ENCODE peak calls at places on chromosomes 12 and 14, in four cellular contexts. O is GM23248, K is NT2/D1, A is astrocyte. U is an unnamed sample.

GRCh38 chr12:1767407-1768090 is 52.8 kb upstream of the LRTM2 start:
- DNase-seq in O (no peak), K (no peak), A (no peak), U (no peak)

GRCh38 chr12:89731064-89731463 is 22.4 kb upstream of the ATP2B1 start:
- DNase-seq in K (no peak), O (peak; percentile 67), A (no peak), U (no peak)

GRCh38 chr12:57147641-57147944 is 174 bp upstream of the LRP1-AS start:
- DNase-seq in K (no peak), O (peak; percentile 88), A (no peak), U (no peak)

GRCh38 chr12:85179680-85180300 is 100.2 kb upstream of the ALX1 start:
- DNase-seq in O (peak; percentile 7), K (no peak), A (peak; percentile 57), U (no peak)

GRCh38 chr14:21093769-21094681 is 4.4 kb downstream of the ZNF219 start:
- DNase-seq in A (no peak), O (no peak), K (peak; percentile 94), U (no peak)

GRCh38 chr14:85438001-85438400 is 91.9 kb upstream of the FLRT2 start:
- DNase-seq in K (no peak), A (no peak), O (no peak), U (no peak)

GRCh38 chr14:54782803-54783659 is 119.6 kb downstream of the GCH1 start:
- DNase-seq in O (no peak), A (no peak), K (no peak), U (peak; percentile 96)

GRCh38 chr12:46430340-46430948 is 57.9 kb upstream of the SLC38A2 start:
- DNase-seq in A (peak; percentile 88), O (peak; percentile 85), K (no peak), U (no peak)

GRCh38 chr12:57280234-57281062 is 29.5 kb upstream of the STAC3 start:
- DNase-seq in K (no peak), O (peak; percentile 96), A (peak; percentile 98), U (peak; percentile 87)

GRCh38 chr12:85363382-85364190 is 83.6 kb downstream of the ALX1 start:
- DNase-seq in A (peak; percentile 4), K (no peak), O (no peak), U (no peak)

GRCh38 chr14:31703056-31703455 is 141.9 kb downstream of the NUBPL start:
- DNase-seq in O (peak; percentile 2), K (no peak), A (no peak), U (no peak)

GRCh38 chr14:95948608-95949007 is 72.0 kb downstream of the TUNAR start:
- DNase-seq in A (no peak), K (peak; percentile 84), O (no peak), U (no peak)

GRCh38 chr12:25388216-25388615 is 137.5 kb upstream of the KRAS start:
- DNase-seq in A (peak; percentile 68), K (no peak), O (peak; percentile 21), U (no peak)

GRCh38 chr12:57624441-57625220 is 8.4 kb downstream of the B4GALNT1 start:
- DNase-seq in O (no peak), A (no peak), K (no peak), U (no peak)

GRCh38 chr14:36976571-36977023 is 195.8 kb downstream of the SLC25A21 start:
- DNase-seq in O (peak; percentile 75), K (no peak), A (peak; percentile 28), U (no peak)

GRCh38 chr14:37116933-37117844 is 55.2 kb downstream of the SLC25A21 start:
- DNase-seq in A (peak; percentile 67), O (peak; percentile 73), K (no peak), U (peak; percentile 57)

GRCh38 chr14:60956202-60956601 is 24.7 kb downstream of the TRMT5 start:
- DNase-seq in A (no peak), O (no peak), K (no peak), U (no peak)

GRCh38 chr12:6667559-6668210 is 4.8 kb upstream of the ING4 start:
- DNase-seq in A (no peak), K (no peak), O (peak; percentile 3), U (peak; percentile 52)

GRCh38 chr14:78297843-78298242 is 127.7 kb downstream of the NRXN3 start:
- DNase-seq in K (no peak), O (no peak), A (no peak), U (no peak)

GRCh38 chr12:51059086-51059485 is 11.0 kb downstream of the LETMD1 start:
- DNase-seq in O (no peak), K (no peak), A (no peak), U (peak; percentile 33)

GRCh38 chr12:94271351-94271750 is 123.0 kb downstream of the PLXNC1 start:
- DNase-seq in O (no peak), K (no peak), A (no peak), U (no peak)

GRCh38 chr12:93550748-93551611 is 21.5 kb upstream of the SOCS2 start:
- DNase-seq in A (peak; percentile 17), K (no peak), O (no peak), U (no peak)

GRCh38 chr14:50092006-50092555 is 24.3 kb downstream of the VCPKMT start:
- DNase-seq in K (no peak), O (no peak), A (no peak), U (no peak)

GRCh38 chr12:42444192-42444943 is 118.4 kb downstream of the PPHLN1 start:
- DNase-seq in A (no peak), K (no peak), O (no peak), U (no peak)

GRCh38 chr14:77052281-77053044 is 24.0 kb upstream of the IRF2BPL start:
- DNase-seq in K (no peak), A (no peak), O (peak; percentile 57), U (no peak)

GRCh38 chr12:75960086-75960910 is 71.3 kb downstream of the PHLDA1 start:
- DNase-seq in O (no peak), A (no peak), K (no peak), U (no peak)

GRCh38 chr12:45565590-45565989 is 163.9 kb upstream of the ARID2 start:
- DNase-seq in O (no peak), K (no peak), A (no peak), U (no peak)

GRCh38 chr14:100824156-100824555 is 1.8 kb upstream of the MEG3 start:
- DNase-seq in A (peak; percentile 54), K (no peak), O (no peak), U (no peak)

DNA sequence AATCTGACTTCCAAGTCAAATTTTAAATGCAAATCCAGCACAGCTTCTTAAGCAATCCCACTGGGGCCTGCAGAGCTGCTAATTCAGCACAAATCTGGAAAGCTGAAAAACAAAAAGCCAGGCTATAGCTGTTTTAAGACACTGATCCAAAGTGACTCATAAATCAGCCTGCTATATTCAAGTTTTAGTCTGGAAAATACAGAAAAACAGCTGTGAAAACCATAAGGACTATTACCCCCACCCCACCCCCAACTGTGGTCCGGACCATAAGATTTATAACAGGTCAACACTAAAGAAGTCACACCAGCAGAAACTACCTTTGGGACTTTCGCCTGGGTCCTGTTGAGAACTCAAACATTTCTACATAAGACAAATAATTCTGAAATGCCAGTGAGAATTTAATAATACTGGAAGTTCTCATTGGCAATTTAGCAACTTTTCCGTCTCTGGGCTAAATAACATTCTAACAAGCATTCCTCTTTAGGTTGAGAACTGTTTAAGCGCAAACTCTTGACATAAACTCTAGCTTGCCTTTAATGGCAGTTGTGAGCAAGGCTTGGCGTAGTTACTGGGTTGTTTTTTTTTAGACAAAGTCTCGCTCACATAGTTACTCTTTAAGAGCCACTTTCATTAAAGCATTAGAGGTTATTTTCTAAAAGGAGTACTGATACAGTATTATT is 3.3 kb downstream of the LRIG3 start:
- DNase-seq in K (no peak), O (peak; percentile 79), A (peak; percentile 63), U (no peak)
- H3K9ac ChIP-seq in K (no peak overlapping the region), O (peak overlapping the region; percentile 84), A (peak overlapping the region; percentile 94), U (no peak overlapping the region)

DNA sequence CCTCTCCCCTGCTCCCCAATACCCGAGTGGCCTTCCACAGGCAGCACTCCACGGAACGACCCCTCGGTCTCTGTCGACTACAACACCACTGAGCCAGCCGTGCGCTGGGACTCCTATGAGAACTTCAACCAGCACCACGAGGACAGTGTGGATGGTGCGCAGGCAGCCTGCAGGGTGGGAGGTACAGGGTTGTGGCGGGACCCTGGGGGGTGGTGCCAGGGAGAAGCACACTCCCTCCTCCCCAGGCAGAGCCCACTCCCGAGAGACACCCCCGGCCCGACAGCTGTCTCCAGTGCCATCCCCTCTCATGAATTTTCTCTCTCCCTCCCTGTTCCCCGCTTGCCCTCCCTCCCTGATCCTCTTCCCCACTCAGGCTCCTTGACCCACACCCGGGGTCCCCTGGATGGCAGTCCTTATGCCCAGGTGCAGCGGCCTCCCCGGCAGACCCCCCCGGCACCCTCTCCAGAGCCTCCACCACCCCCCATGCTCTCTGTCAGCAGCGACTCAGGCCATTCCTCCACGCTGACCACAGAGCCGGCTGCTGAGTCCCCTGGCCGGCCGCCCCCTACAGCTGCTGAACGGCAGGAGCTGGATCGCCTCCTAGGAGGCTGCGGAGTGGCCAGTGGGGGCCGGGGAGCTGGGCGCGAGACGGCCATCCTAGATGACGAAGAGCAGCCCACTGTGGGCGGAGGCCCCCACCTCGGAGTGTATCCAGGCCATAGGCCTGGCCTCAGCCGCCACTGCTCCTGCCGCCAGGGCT is 9.0 kb downstream of the TNS2 start:
- DNase-seq in K (no peak), O (no peak), A (no peak), U (no peak)
- H3K36me3 ChIP-seq in K (peaks cover 2% of the 10 kb centered on the region), O (peaks cover 4% of the 10 kb centered on the region), A (peaks cover 4% of the 10 kb centered on the region), U (no peaks in the 10 kb centered on the region)

DNA sequence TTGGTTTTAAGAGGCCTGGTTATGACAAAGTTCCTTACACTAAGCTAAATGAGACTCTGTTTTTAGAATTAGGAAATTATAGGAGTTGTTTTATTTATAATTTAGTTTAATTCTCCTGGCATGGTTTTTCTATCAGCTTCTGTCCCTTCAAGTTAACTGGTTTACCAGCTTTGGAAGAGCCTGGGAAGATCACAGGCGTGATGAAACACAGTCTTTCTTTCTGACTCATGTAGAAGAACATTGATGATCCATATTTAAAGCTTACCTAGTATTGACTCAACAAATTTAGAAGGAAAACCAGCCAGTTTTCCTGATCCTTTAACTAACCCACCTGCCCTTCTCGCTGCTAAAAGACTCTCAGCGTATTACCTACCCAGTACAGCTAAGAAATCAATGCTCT is 155.2 kb downstream of the TGFB3 start:
- DNase-seq in K (no peak), O (peak; percentile 69), A (no peak), U (no peak)
- H3K9ac ChIP-seq in K (no peak overlapping the region), O (no peak overlapping the region), A (no peak overlapping the region), U (no peak overlapping the region)

DNA sequence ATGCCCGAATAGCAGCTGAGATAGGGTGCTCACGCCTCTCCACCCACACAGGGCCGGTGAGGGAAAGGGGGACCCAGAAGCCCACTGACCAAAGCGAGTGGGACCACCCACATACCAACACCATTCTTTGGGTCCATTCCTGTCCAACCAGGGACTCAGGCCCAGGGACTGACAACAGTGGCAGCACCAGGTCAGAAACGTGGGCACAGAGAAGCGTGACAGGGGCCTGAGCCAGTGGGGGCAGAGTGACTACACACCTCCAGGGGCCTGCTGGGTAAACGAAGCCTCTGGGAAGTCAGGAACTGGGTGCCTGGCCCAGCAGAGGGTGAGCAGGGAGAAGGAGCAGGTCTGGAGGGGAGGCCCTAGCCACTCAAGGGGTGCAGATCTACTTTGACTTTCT is 13.7 kb downstream of the SPRYD3 start:
- DNase-seq in K (no peak), O (no peak), A (no peak), U (no peak)
- H3K36me3 ChIP-seq in K (peaks cover 29% of the 10 kb centered on the region), O (peaks cover 7% of the 10 kb centered on the region), A (peaks cover 6% of the 10 kb centered on the region), U (no peaks in the 10 kb centered on the region)

GRCh38 chr12:54759751-54760150 is 94.6 kb upstream of the MUCL1 start:
- DNase-seq in O (peak; percentile 47), K (peak; percentile 63), A (no peak), U (peak; percentile 77)
- H3K9ac ChIP-seq in O (no peak overlapping the region), K (no peak overlapping the region), A (no peak overlapping the region), U (no peak overlapping the region)

GRCh38 chr12:115670869-115671268 is 606.6 kb downstream of the MED13L start:
- DNase-seq in A (no peak), K (no peak), O (no peak), U (no peak)
- H3K36me3 ChIP-seq in A (no peaks in the 10 kb centered on the region), K (no peaks in the 10 kb centered on the region), O (no peaks in the 10 kb centered on the region), U (no peaks in the 10 kb centered on the region)

GRCh38 chr12:3751151-3752095 is 1.5 kb downstream of the CRACR2A start:
- DNase-seq in A (no peak), K (no peak), O (no peak), U (peak; percentile 51)
- H3K9ac ChIP-seq in A (no peak overlapping the region), K (no peak overlapping the region), O (no peak overlapping the region), U (peak overlapping the region; percentile 94)

U was measured in Karpas-422.